ENCODE peak calls at places on chromosomes 2 and 18, in nine cellular contexts. One of them, this sample, is unnamed.

GRCh38 chr2:46098606-46099005 is 198.6 kb upstream of the EPAS1 start:
- DNase-seq in sigmoid colon: no peak
- DNase-seq in iPS DF 19.7: no peak
- DNase-seq in activated T-cell treated with anti-CD3 and anti-CD28 coated beads for 24 hours: no peak
- DNase-seq in heart right ventricle: no peak
- DNase-seq in stimulated activated CD4-positive, alpha-beta T cell treated with anti-CD3 and anti-CD28 coated beads, Interleukin-12 subunit alpha, Interleukin-12 subunit beta, amount 100 ng/mL, for 24 hours: no peak
- DNase-seq in activated naive CD4-positive, alpha-beta T cell treated with Interleukin-2 at 50 U/mL for 16 hours: no peak
- DNase-seq in M059J: peak
- DNase-seq in GM10248: no peak
- DNase-seq in this sample: no peak

GRCh38 chr2:96258393-96259022 is 7.3 kb downstream of the TMEM127 start:
- DNase-seq in sigmoid colon: peak
- DNase-seq in iPS DF 19.7: no peak
- DNase-seq in activated T-cell treated with anti-CD3 and anti-CD28 coated beads for 24 hours: no peak
- DNase-seq in heart right ventricle: peak
- DNase-seq in stimulated activated CD4-positive, alpha-beta T cell treated with anti-CD3 and anti-CD28 coated beads, Interleukin-12 subunit alpha, Interleukin-12 subunit beta, amount 100 ng/mL, for 24 hours: no peak
- DNase-seq in activated naive CD4-positive, alpha-beta T cell treated with Interleukin-2 at 50 U/mL for 16 hours: no peak
- DNase-seq in M059J: no peak
- DNase-seq in GM10248: no peak
- DNase-seq in this sample: no peak

GRCh38 chr18:7567487-7568425 is 640 bp downstream of the PTPRM start:
- DNase-seq in sigmoid colon: peak
- DNase-seq in iPS DF 19.7: no peak
- DNase-seq in activated T-cell treated with anti-CD3 and anti-CD28 coated beads for 24 hours: no peak
- DNase-seq in heart right ventricle: peak
- DNase-seq in stimulated activated CD4-positive, alpha-beta T cell treated with anti-CD3 and anti-CD28 coated beads, Interleukin-12 subunit alpha, Interleukin-12 subunit beta, amount 100 ng/mL, for 24 hours: no peak
- DNase-seq in activated naive CD4-positive, alpha-beta T cell treated with Interleukin-2 at 50 U/mL for 16 hours: peak
- DNase-seq in M059J: no peak
- DNase-seq in GM10248: peak
- DNase-seq in this sample: peak

GRCh38 chr18:8912348-8913057 is 190.0 kb upstream of the NDUFV2 start:
- DNase-seq in sigmoid colon: no peak
- DNase-seq in iPS DF 19.7: no peak
- DNase-seq in activated T-cell treated with anti-CD3 and anti-CD28 coated beads for 24 hours: no peak
- DNase-seq in heart right ventricle: no peak
- DNase-seq in stimulated activated CD4-positive, alpha-beta T cell treated with anti-CD3 and anti-CD28 coated beads, Interleukin-12 subunit alpha, Interleukin-12 subunit beta, amount 100 ng/mL, for 24 hours: no peak
- DNase-seq in activated naive CD4-positive, alpha-beta T cell treated with Interleukin-2 at 50 U/mL for 16 hours: no peak
- DNase-seq in M059J: no peak
- DNase-seq in GM10248: peak
- DNase-seq in this sample: peak

GRCh38 chr18:11859903-11860407 is 8.7 kb downstream of the CHMP1B start:
- DNase-seq in sigmoid colon: no peak
- DNase-seq in iPS DF 19.7: no peak
- DNase-seq in activated T-cell treated with anti-CD3 and anti-CD28 coated beads for 24 hours: no peak
- DNase-seq in heart right ventricle: no peak
- DNase-seq in stimulated activated CD4-positive, alpha-beta T cell treated with anti-CD3 and anti-CD28 coated beads, Interleukin-12 subunit alpha, Interleukin-12 subunit beta, amount 100 ng/mL, for 24 hours: no peak
- DNase-seq in activated naive CD4-positive, alpha-beta T cell treated with Interleukin-2 at 50 U/mL for 16 hours: no peak
- DNase-seq in M059J: peak
- DNase-seq in GM10248: no peak
- DNase-seq in this sample: no peak

GRCh38 chr2:172107690-172108586 is 5.2 kb upstream of the DLX2 start:
- DNase-seq in sigmoid colon: no peak
- DNase-seq in iPS DF 19.7: no peak
- DNase-seq in activated T-cell treated with anti-CD3 and anti-CD28 coated beads for 24 hours: no peak
- DNase-seq in heart right ventricle: no peak
- DNase-seq in stimulated activated CD4-positive, alpha-beta T cell treated with anti-CD3 and anti-CD28 coated beads, Interleukin-12 subunit alpha, Interleukin-12 subunit beta, amount 100 ng/mL, for 24 hours: no peak
- DNase-seq in activated naive CD4-positive, alpha-beta T cell treated with Interleukin-2 at 50 U/mL for 16 hours: no peak
- DNase-seq in M059J: no peak
- DNase-seq in GM10248: peak
- DNase-seq in this sample: no peak

GRCh38 chr2:112884869-112885502 is 26.0 kb upstream of the IL37 start:
- DNase-seq in sigmoid colon: no peak
- DNase-seq in iPS DF 19.7: peak
- DNase-seq in activated T-cell treated with anti-CD3 and anti-CD28 coated beads for 24 hours: peak
- DNase-seq in heart right ventricle: peak
- DNase-seq in stimulated activated CD4-positive, alpha-beta T cell treated with anti-CD3 and anti-CD28 coated beads, Interleukin-12 subunit alpha, Interleukin-12 subunit beta, amount 100 ng/mL, for 24 hours: peak
- DNase-seq in activated naive CD4-positive, alpha-beta T cell treated with Interleukin-2 at 50 U/mL for 16 hours: peak
- DNase-seq in M059J: no peak
- DNase-seq in GM10248: peak
- DNase-seq in this sample: peak

GRCh38 chr2:225103737-225104141 is 61.5 kb upstream of the DOCK10 start:
- DNase-seq in sigmoid colon: no peak
- DNase-seq in iPS DF 19.7: no peak
- DNase-seq in activated T-cell treated with anti-CD3 and anti-CD28 coated beads for 24 hours: no peak
- DNase-seq in heart right ventricle: no peak
- DNase-seq in stimulated activated CD4-positive, alpha-beta T cell treated with anti-CD3 and anti-CD28 coated beads, Interleukin-12 subunit alpha, Interleukin-12 subunit beta, amount 100 ng/mL, for 24 hours: no peak
- DNase-seq in activated naive CD4-positive, alpha-beta T cell treated with Interleukin-2 at 50 U/mL for 16 hours: no peak
- DNase-seq in M059J: peak
- DNase-seq in GM10248: no peak
- DNase-seq in this sample: no peak

GRCh38 chr18:38750786-38751185 is 1185.2 kb upstream of the CELF4 start:
- DNase-seq in sigmoid colon: no peak
- DNase-seq in iPS DF 19.7: no peak
- DNase-seq in activated T-cell treated with anti-CD3 and anti-CD28 coated beads for 24 hours: no peak
- DNase-seq in heart right ventricle: no peak
- DNase-seq in stimulated activated CD4-positive, alpha-beta T cell treated with anti-CD3 and anti-CD28 coated beads, Interleukin-12 subunit alpha, Interleukin-12 subunit beta, amount 100 ng/mL, for 24 hours: no peak
- DNase-seq in activated naive CD4-positive, alpha-beta T cell treated with Interleukin-2 at 50 U/mL for 16 hours: no peak
- DNase-seq in M059J: no peak
- DNase-seq in GM10248: no peak
- DNase-seq in this sample: no peak

GRCh38 chr2:97740590-97741182 is 27.3 kb downstream of the ZAP70 start:
- DNase-seq in sigmoid colon: no peak
- DNase-seq in iPS DF 19.7: peak
- DNase-seq in activated T-cell treated with anti-CD3 and anti-CD28 coated beads for 24 hours: no peak
- DNase-seq in heart right ventricle: no peak
- DNase-seq in stimulated activated CD4-positive, alpha-beta T cell treated with anti-CD3 and anti-CD28 coated beads, Interleukin-12 subunit alpha, Interleukin-12 subunit beta, amount 100 ng/mL, for 24 hours: no peak
- DNase-seq in activated naive CD4-positive, alpha-beta T cell treated with Interleukin-2 at 50 U/mL for 16 hours: peak
- DNase-seq in M059J: no peak
- DNase-seq in GM10248: peak
- DNase-seq in this sample: peak

GRCh38 chr2:14806567-14807077 is 174.1 kb downstream of the LRATD1 start:
- DNase-seq in sigmoid colon: no peak
- DNase-seq in iPS DF 19.7: no peak
- DNase-seq in activated T-cell treated with anti-CD3 and anti-CD28 coated beads for 24 hours: no peak
- DNase-seq in heart right ventricle: no peak
- DNase-seq in stimulated activated CD4-positive, alpha-beta T cell treated with anti-CD3 and anti-CD28 coated beads, Interleukin-12 subunit alpha, Interleukin-12 subunit beta, amount 100 ng/mL, for 24 hours: no peak
- DNase-seq in activated naive CD4-positive, alpha-beta T cell treated with Interleukin-2 at 50 U/mL for 16 hours: no peak
- DNase-seq in M059J: no peak
- DNase-seq in GM10248: no peak
- DNase-seq in this sample: no peak

GRCh38 chr18:6746386-6746960 is 17.0 kb downstream of the ARHGAP28 start:
- DNase-seq in sigmoid colon: no peak
- DNase-seq in iPS DF 19.7: no peak
- DNase-seq in activated T-cell treated with anti-CD3 and anti-CD28 coated beads for 24 hours: no peak
- DNase-seq in heart right ventricle: no peak
- DNase-seq in stimulated activated CD4-positive, alpha-beta T cell treated with anti-CD3 and anti-CD28 coated beads, Interleukin-12 subunit alpha, Interleukin-12 subunit beta, amount 100 ng/mL, for 24 hours: no peak
- DNase-seq in activated naive CD4-positive, alpha-beta T cell treated with Interleukin-2 at 50 U/mL for 16 hours: no peak
- DNase-seq in M059J: no peak
- DNase-seq in GM10248: no peak
- DNase-seq in this sample: no peak

GRCh38 chr18:63881851-63882250 is 5.7 kb upstream of the SERPINB2 start:
- DNase-seq in sigmoid colon: no peak
- DNase-seq in iPS DF 19.7: no peak
- DNase-seq in activated T-cell treated with anti-CD3 and anti-CD28 coated beads for 24 hours: no peak
- DNase-seq in heart right ventricle: no peak
- DNase-seq in stimulated activated CD4-positive, alpha-beta T cell treated with anti-CD3 and anti-CD28 coated beads, Interleukin-12 subunit alpha, Interleukin-12 subunit beta, amount 100 ng/mL, for 24 hours: no peak
- DNase-seq in activated naive CD4-positive, alpha-beta T cell treated with Interleukin-2 at 50 U/mL for 16 hours: no peak
- DNase-seq in M059J: peak
- DNase-seq in GM10248: no peak
- DNase-seq in this sample: no peak

GRCh38 chr2:96888082-96889011 is 18.5 kb upstream of the SEMA4C start:
- DNase-seq in sigmoid colon: peak
- DNase-seq in iPS DF 19.7: no peak
- DNase-seq in activated T-cell treated with anti-CD3 and anti-CD28 coated beads for 24 hours: no peak
- DNase-seq in heart right ventricle: no peak
- DNase-seq in stimulated activated CD4-positive, alpha-beta T cell treated with anti-CD3 and anti-CD28 coated beads, Interleukin-12 subunit alpha, Interleukin-12 subunit beta, amount 100 ng/mL, for 24 hours: no peak
- DNase-seq in activated naive CD4-positive, alpha-beta T cell treated with Interleukin-2 at 50 U/mL for 16 hours: no peak
- DNase-seq in M059J: no peak
- DNase-seq in GM10248: no peak
- DNase-seq in this sample: no peak

GRCh38 chr18:55300469-55301195 is 287.4 kb downstream of the TCF4 start:
- DNase-seq in sigmoid colon: no peak
- DNase-seq in iPS DF 19.7: no peak
- DNase-seq in activated T-cell treated with anti-CD3 and anti-CD28 coated beads for 24 hours: no peak
- DNase-seq in heart right ventricle: no peak
- DNase-seq in stimulated activated CD4-positive, alpha-beta T cell treated with anti-CD3 and anti-CD28 coated beads, Interleukin-12 subunit alpha, Interleukin-12 subunit beta, amount 100 ng/mL, for 24 hours: no peak
- DNase-seq in activated naive CD4-positive, alpha-beta T cell treated with Interleukin-2 at 50 U/mL for 16 hours: no peak
- DNase-seq in M059J: no peak
- DNase-seq in GM10248: no peak
- DNase-seq in this sample: no peak

GRCh38 chr2:164142755-164143154 is 406.9 kb upstream of the FIGN start:
- DNase-seq in sigmoid colon: no peak
- DNase-seq in iPS DF 19.7: no peak
- DNase-seq in activated T-cell treated with anti-CD3 and anti-CD28 coated beads for 24 hours: no peak
- DNase-seq in heart right ventricle: no peak
- DNase-seq in stimulated activated CD4-positive, alpha-beta T cell treated with anti-CD3 and anti-CD28 coated beads, Interleukin-12 subunit alpha, Interleukin-12 subunit beta, amount 100 ng/mL, for 24 hours: no peak
- DNase-seq in activated naive CD4-positive, alpha-beta T cell treated with Interleukin-2 at 50 U/mL for 16 hours: no peak
- DNase-seq in M059J: no peak
- DNase-seq in GM10248: no peak
- DNase-seq in this sample: no peak

GRCh38 chr2:71583876-71584275 is 130.5 kb downstream of the DYSF start:
- DNase-seq in sigmoid colon: no peak
- DNase-seq in iPS DF 19.7: no peak
- DNase-seq in activated T-cell treated with anti-CD3 and anti-CD28 coated beads for 24 hours: no peak
- DNase-seq in heart right ventricle: no peak
- DNase-seq in stimulated activated CD4-positive, alpha-beta T cell treated with anti-CD3 and anti-CD28 coated beads, Interleukin-12 subunit alpha, Interleukin-12 subunit beta, amount 100 ng/mL, for 24 hours: no peak
- DNase-seq in activated naive CD4-positive, alpha-beta T cell treated with Interleukin-2 at 50 U/mL for 16 hours: no peak
- DNase-seq in M059J: peak
- DNase-seq in GM10248: no peak
- DNase-seq in this sample: no peak

GRCh38 chr2:108414256-108414876 is 34.6 kb upstream of the GCC2 start:
- DNase-seq in sigmoid colon: no peak
- DNase-seq in iPS DF 19.7: no peak
- DNase-seq in activated T-cell treated with anti-CD3 and anti-CD28 coated beads for 24 hours: no peak
- DNase-seq in heart right ventricle: no peak
- DNase-seq in stimulated activated CD4-positive, alpha-beta T cell treated with anti-CD3 and anti-CD28 coated beads, Interleukin-12 subunit alpha, Interleukin-12 subunit beta, amount 100 ng/mL, for 24 hours: no peak
- DNase-seq in activated naive CD4-positive, alpha-beta T cell treated with Interleukin-2 at 50 U/mL for 16 hours: no peak
- DNase-seq in M059J: peak
- DNase-seq in GM10248: no peak
- DNase-seq in this sample: no peak

GRCh38 chr2:122748552-122749011 is 993.1 kb downstream of the TSN start:
- DNase-seq in sigmoid colon: no peak
- DNase-seq in iPS DF 19.7: peak
- DNase-seq in activated T-cell treated with anti-CD3 and anti-CD28 coated beads for 24 hours: no peak
- DNase-seq in heart right ventricle: no peak
- DNase-seq in stimulated activated CD4-positive, alpha-beta T cell treated with anti-CD3 and anti-CD28 coated beads, Interleukin-12 subunit alpha, Interleukin-12 subunit beta, amount 100 ng/mL, for 24 hours: no peak
- DNase-seq in activated naive CD4-positive, alpha-beta T cell treated with Interleukin-2 at 50 U/mL for 16 hours: no peak
- DNase-seq in M059J: peak
- DNase-seq in GM10248: no peak
- DNase-seq in this sample: no peak

GRCh38 chr2:109720379-109721116 is 73.6 kb upstream of the RGPD5 start:
- DNase-seq in sigmoid colon: no peak
- DNase-seq in iPS DF 19.7: no peak
- DNase-seq in activated T-cell treated with anti-CD3 and anti-CD28 coated beads for 24 hours: no peak
- DNase-seq in heart right ventricle: no peak
- DNase-seq in stimulated activated CD4-positive, alpha-beta T cell treated with anti-CD3 and anti-CD28 coated beads, Interleukin-12 subunit alpha, Interleukin-12 subunit beta, amount 100 ng/mL, for 24 hours: no peak
- DNase-seq in activated naive CD4-positive, alpha-beta T cell treated with Interleukin-2 at 50 U/mL for 16 hours: no peak
- DNase-seq in M059J: no peak
- DNase-seq in GM10248: no peak
- DNase-seq in this sample: no peak

GRCh38 chr2:228700638-228701037 is 519.2 kb upstream of the SPHKAP start:
- DNase-seq in sigmoid colon: no peak
- DNase-seq in iPS DF 19.7: no peak
- DNase-seq in activated T-cell treated with anti-CD3 and anti-CD28 coated beads for 24 hours: no peak
- DNase-seq in heart right ventricle: no peak
- DNase-seq in stimulated activated CD4-positive, alpha-beta T cell treated with anti-CD3 and anti-CD28 coated beads, Interleukin-12 subunit alpha, Interleukin-12 subunit beta, amount 100 ng/mL, for 24 hours: no peak
- DNase-seq in activated naive CD4-positive, alpha-beta T cell treated with Interleukin-2 at 50 U/mL for 16 hours: no peak
- DNase-seq in M059J: peak
- DNase-seq in GM10248: no peak
- DNase-seq in this sample: no peak

GRCh38 chr2:3443685-3444084 is 64.2 kb downstream of the TRAPPC12 start:
- DNase-seq in sigmoid colon: no peak
- DNase-seq in iPS DF 19.7: no peak
- DNase-seq in activated T-cell treated with anti-CD3 and anti-CD28 coated beads for 24 hours: no peak
- DNase-seq in heart right ventricle: no peak
- DNase-seq in stimulated activated CD4-positive, alpha-beta T cell treated with anti-CD3 and anti-CD28 coated beads, Interleukin-12 subunit alpha, Interleukin-12 subunit beta, amount 100 ng/mL, for 24 hours: no peak
- DNase-seq in activated naive CD4-positive, alpha-beta T cell treated with Interleukin-2 at 50 U/mL for 16 hours: no peak
- DNase-seq in M059J: no peak
- DNase-seq in GM10248: no peak
- DNase-seq in this sample: no peak

This sample was measured in GM06990.